ENCODE peak calls at places on chromosomes 13 and 19, in five cellular contexts. H, L, X, A and W are unnamed samples.

GRCh38 chr19:10551698-10552301 is 8.1 kb downstream of the ATG4D start:
- DNase-seq in A (peak), H (peak), L (peak), X (no peak), W (no peak)

GRCh38 chr13:46010148-46010547 is 42.4 kb downstream of the ZC3H13 start:
- DNase-seq in X (no peak), H (no peak), L (peak), A (peak), W (no peak)

GRCh38 chr13:110470272-110471009 is 91.1 kb downstream of the RAB20 start:
- DNase-seq in X (no peak), H (no peak), L (no peak), A (no peak), W (no peak)

GRCh38 chr19:9528757-9529336 is 9.6 kb downstream of the ZNF426 start:
- DNase-seq in A (peak), H (no peak), L (no peak), X (no peak), W (no peak)

GRCh38 chr13:99033814-99034213 is 56.0 kb upstream of the DOCK9 start:
- DNase-seq in A (peak), L (peak), X (no peak), H (no peak), W (no peak)

GRCh38 chr13:112840472-112841302 is 128.3 kb upstream of the MCF2L start:
- DNase-seq in X (no peak), H (no peak), A (no peak), L (no peak), W (no peak)

GRCh38 chr13:98998831-98999634 is 21.2 kb upstream of the DOCK9 start:
- DNase-seq in H (peak), X (no peak), A (peak), L (no peak), W (no peak)

GRCh38 chr13:86714495-86714894 is 915.3 kb upstream of the SLITRK6 start:
- DNase-seq in H (no peak), A (no peak), L (no peak), X (no peak), W (no peak)

GRCh38 chr13:42561752-42562467 is 12.0 kb upstream of the TNFSF11 start:
- DNase-seq in H (peak), A (no peak), L (no peak), X (no peak), W (no peak)

GRCh38 chr13:23578411-23579071 is 8.3 kb downstream of the TNFRSF19 start:
- DNase-seq in H (peak), A (peak), X (peak), L (peak), W (peak)

GRCh38 chr19:52369463-52370340 is at the start of gene ZNF880:
- DNase-seq in L (peak), H (peak), X (peak), A (peak), W (peak)

GRCh38 chr13:23579886-23580706 is 9.9 kb downstream of the TNFRSF19 start:
- DNase-seq in X (no peak), H (peak), A (no peak), L (peak), W (no peak)

GRCh38 chr13:114015608-114016295 is 41.9 kb upstream of the C13orf46 start:
- DNase-seq in H (no peak), A (no peak), L (peak), X (peak), W (no peak)

GRCh38 chr19:35585844-35586243 is at the start of gene PMIS2:
- DNase-seq in L (no peak), H (peak), A (no peak), X (no peak), W (no peak)

GRCh38 chr13:97648171-97648880 is 214.4 kb downstream of the RAP2A start:
- DNase-seq in L (peak), H (no peak), A (peak), X (no peak), W (no peak)

GRCh38 chr13:40777166-40777956 is 6.4 kb upstream of the MRPS31 start:
- DNase-seq in X (no peak), L (peak), H (peak), A (peak), W (no peak)

GRCh38 chr13:111336666-111337065 is 16.2 kb downstream of the TEX29 start:
- DNase-seq in A (peak), H (no peak), L (no peak), X (no peak), W (no peak)

GRCh38 chr19:10797541-10798256 is 38.3 kb downstream of the TMED1 start:
- DNase-seq in A (peak), L (no peak), H (peak), X (no peak), W (no peak)

GRCh38 chr13:80337706-80338105 is 3.2 kb downstream of the SPRY2 start:
- DNase-seq in A (peak), X (no peak), L (peak), H (no peak), W (no peak)

GRCh38 chr19:38644719-38645118 is 2.7 kb upstream of the ACTN4 start:
- DNase-seq in L (peak), A (no peak), H (no peak), X (no peak), W (no peak)

GRCh38 chr13:77584111-77584510 is 48.6 kb downstream of the SCEL start:
- DNase-seq in A (no peak), H (no peak), L (peak), X (peak), W (no peak)

GRCh38 chr19:50897612-50898011 is 13.6 kb downstream of the KLK4 start:
- DNase-seq in L (no peak), H (peak), A (no peak), X (no peak), W (no peak)

GRCh38 chr13:80835902-80836301 is 495.0 kb upstream of the SPRY2 start:
- DNase-seq in L (no peak), A (no peak), X (no peak), H (no peak), W (no peak)

GRCh38 chr13:57925250-57925649 is 293.7 kb downstream of the PCDH17 start:
- DNase-seq in X (no peak), H (no peak), A (peak), L (peak), W (no peak)

GRCh38 chr13:114071441-114071840 is 61.0 kb downstream of the RASA3 start:
- DNase-seq in X (no peak), H (no peak), A (no peak), L (no peak), W (no peak)

GRCh38 chr19:2271516-2272103 is 10.4 kb downstream of the PEAK3 start:
- DNase-seq in X (no peak), L (peak), A (peak), H (no peak), W (peak)

GRCh38 chr13:29817604-29818378 is 32.6 kb downstream of the UBL3 start:
- DNase-seq in L (no peak), H (peak), A (no peak), X (no peak), W (no peak)

GRCh38 chr19:4567584-4568071 is 8.1 kb upstream of the SEMA6B start:
- DNase-seq in X (no peak), H (peak), L (peak), A (peak), W (peak)

GRCh38 chr13:73081256-73081915 is 22.6 kb downstream of the KLF5 start:
- DNase-seq in X (no peak), H (no peak), A (no peak), L (peak), W (no peak)

GRCh38 chr19:46067691-46068090 is 26.9 kb upstream of the IGFL4 start:
- DNase-seq in X (no peak), A (no peak), L (peak), H (no peak), W (no peak)

GRCh38 chr19:10747271-10747670 is 29.4 kb downstream of the DNM2 start:
- DNase-seq in X (peak), L (peak), A (no peak), H (no peak), W (no peak)

GRCh38 chr13:37899753-37900152 is 30.2 kb upstream of the TRPC4 start:
- DNase-seq in X (no peak), H (no peak), L (no peak), A (no peak), W (no peak)

GRCh38 chr13:109355129-109355528 is 431.3 kb downstream of the IRS2 start:
- DNase-seq in L (no peak), X (no peak), H (no peak), A (no peak), W (no peak)

GRCh38 chr13:109010912-109011311 is 381.5 kb downstream of the MYO16 start:
- DNase-seq in X (no peak), H (no peak), A (peak), L (no peak), W (no peak)

GRCh38 chr19:47158367-47158791 is 27.7 kb downstream of the SAE1 start:
- DNase-seq in A (no peak), X (no peak), L (no peak), H (no peak), W (no peak)

GRCh38 chr13:46342538-46342937 is 44.5 kb downstream of the RUBCNL start:
- DNase-seq in A (no peak), X (no peak), L (no peak), H (no peak), W (no peak)

GRCh38 chr13:53379485-53379884 is 350.9 kb downstream of the OLFM4 start:
- DNase-seq in H (no peak), A (no peak), X (no peak), L (no peak), W (no peak)

GRCh38 chr13:54387607-54388006 is 1359.0 kb downstream of the OLFM4 start:
- DNase-seq in A (no peak), L (no peak), X (no peak), H (no peak), W (no peak)

GRCh38 chr13:25922373-25922772 is 129.4 kb downstream of the SHISA2 start:
- DNase-seq in L (no peak), A (no peak), X (no peak), H (no peak), W (no peak)

GRCh38 chr13:20814224-20814910 is 40.6 kb upstream of the EEF1AKMT1 start:
- DNase-seq in A (peak), L (peak), H (no peak), X (peak), W (peak)
- H3K4me3 ChIP-seq in A (peak), L (no peak), H (no peak), X (no peak), W (no peak)

GRCh38 chr19:15201374-15202023 is 704 bp upstream of the NOTCH3 start:
- DNase-seq in L (no peak), A (no peak), X (no peak), H (no peak), W (no peak)
- H3K4me3 ChIP-seq in L (peak), A (peak), X (no peak), H (no peak), W (peak)

GRCh38 chr13:95404141-95404882 is 103.1 kb upstream of the ABCC4 start:
- DNase-seq in A (peak), H (peak), X (peak), L (peak), W (peak)
- H3K4me3 ChIP-seq in A (peak), H (peak), X (no peak), L (peak), W (peak)

DNA sequence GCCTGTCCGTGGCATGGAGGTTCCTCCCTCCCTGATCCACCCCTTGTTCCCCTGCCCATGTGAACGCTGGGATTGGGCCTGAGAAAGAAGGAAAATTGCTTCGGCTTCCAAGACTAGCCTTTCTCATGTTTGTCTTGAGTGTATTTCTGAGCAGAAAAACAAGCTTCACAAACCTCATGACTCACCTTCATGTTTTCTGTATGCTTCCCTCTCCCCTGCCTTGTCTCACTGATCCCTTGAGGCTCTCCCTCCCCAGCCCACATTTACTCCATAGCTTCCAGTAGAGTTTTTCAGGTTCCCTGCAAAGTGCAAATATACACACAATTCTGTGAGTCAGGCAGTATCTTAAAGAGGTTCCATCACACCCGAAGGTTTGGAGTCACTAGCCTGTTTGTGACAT is 572.4 kb downstream of the UQCRFS1 start:
- DNase-seq in H (no peak), X (no peak), A (no peak), L (peak), W (no peak)
- H3K4me3 ChIP-seq in H (no peak), X (no peak), A (no peak), L (no peak), W (no peak)